ENCODE peak calls at places on chromosomes 13 and 19, in ten cellular contexts. One of them, this sample, is unnamed.

GRCh38 chr13:55893541-55893940 is 1247.2 kb upstream of the PRR20A start:
- DNase-seq in glutamatergic neuron: no peak
- DNase-seq in CD8-positive, alpha-beta T cell: no peak
- DNase-seq in T-helper 17 cell: no peak
- DNase-seq in prostate gland: no peak
- DNase-seq in occipital lobe: no peak
- DNase-seq in NCI-H1105 treated with DMSO at 0.1 percent for 48 hours: no peak
- DNase-seq in ACHN: no peak
- DNase-seq in activated naive CD8-positive, alpha-beta T cell treated with anti-CD3 and anti-CD28 coated beads for 36 hours: no peak
- DNase-seq in AG09319: no peak
- DNase-seq in this sample: no peak

GRCh38 chr19:1324792-1325567 is 39.3 kb downstream of the EFNA2 start:
- DNase-seq in glutamatergic neuron: peak; percentile 84
- DNase-seq in CD8-positive, alpha-beta T cell: peak; percentile 4
- DNase-seq in T-helper 17 cell: no peak
- DNase-seq in prostate gland: no peak
- DNase-seq in occipital lobe: no peak
- DNase-seq in NCI-H1105 treated with DMSO at 0.1 percent for 48 hours: peak; percentile 55
- DNase-seq in ACHN: peak; percentile 68
- DNase-seq in activated naive CD8-positive, alpha-beta T cell treated with anti-CD3 and anti-CD28 coated beads for 36 hours: peak; percentile 67
- DNase-seq in AG09319: peak; percentile 15
- DNase-seq in this sample: peak; percentile 83

GRCh38 chr19:42140125-42140754 is 8.0 kb upstream of the POU2F2 start:
- DNase-seq in glutamatergic neuron: no peak
- DNase-seq in CD8-positive, alpha-beta T cell: no peak
- DNase-seq in T-helper 17 cell: no peak
- DNase-seq in prostate gland: no peak
- DNase-seq in occipital lobe: no peak
- DNase-seq in NCI-H1105 treated with DMSO at 0.1 percent for 48 hours: no peak
- DNase-seq in ACHN: peak; percentile 64
- DNase-seq in activated naive CD8-positive, alpha-beta T cell treated with anti-CD3 and anti-CD28 coated beads for 36 hours: peak; percentile 51
- DNase-seq in AG09319: no peak
- DNase-seq in this sample: peak; percentile 83

GRCh38 chr13:24083141-24083540 is 77.4 kb upstream of the SPATA13 start:
- DNase-seq in glutamatergic neuron: no peak
- DNase-seq in CD8-positive, alpha-beta T cell: no peak
- DNase-seq in T-helper 17 cell: no peak
- DNase-seq in prostate gland: no peak
- DNase-seq in occipital lobe: no peak
- DNase-seq in NCI-H1105 treated with DMSO at 0.1 percent for 48 hours: no peak
- DNase-seq in ACHN: no peak
- DNase-seq in activated naive CD8-positive, alpha-beta T cell treated with anti-CD3 and anti-CD28 coated beads for 36 hours: no peak
- DNase-seq in AG09319: no peak
- DNase-seq in this sample: no peak

GRCh38 chr19:12365094-12365371 is 450 bp downstream of the ZNF442 start:
- DNase-seq in glutamatergic neuron: no peak
- DNase-seq in CD8-positive, alpha-beta T cell: no peak
- DNase-seq in T-helper 17 cell: no peak
- DNase-seq in prostate gland: peak; percentile 10
- DNase-seq in occipital lobe: peak; percentile 36
- DNase-seq in NCI-H1105 treated with DMSO at 0.1 percent for 48 hours: no peak
- DNase-seq in ACHN: no peak
- DNase-seq in activated naive CD8-positive, alpha-beta T cell treated with anti-CD3 and anti-CD28 coated beads for 36 hours: no peak
- DNase-seq in AG09319: no peak
- DNase-seq in this sample: no peak

GRCh38 chr13:28429685-28430290 is 65.1 kb downstream of the FLT1 start:
- DNase-seq in glutamatergic neuron: no peak
- DNase-seq in CD8-positive, alpha-beta T cell: no peak
- DNase-seq in T-helper 17 cell: no peak
- DNase-seq in prostate gland: no peak
- DNase-seq in occipital lobe: no peak
- DNase-seq in NCI-H1105 treated with DMSO at 0.1 percent for 48 hours: no peak
- DNase-seq in ACHN: no peak
- DNase-seq in activated naive CD8-positive, alpha-beta T cell treated with anti-CD3 and anti-CD28 coated beads for 36 hours: no peak
- DNase-seq in AG09319: no peak
- DNase-seq in this sample: no peak

GRCh38 chr19:18157465-18158063 is 4.6 kb downstream of the PIK3R2 start:
- DNase-seq in glutamatergic neuron: peak; percentile 56
- DNase-seq in CD8-positive, alpha-beta T cell: no peak
- DNase-seq in T-helper 17 cell: no peak
- DNase-seq in prostate gland: peak; percentile 72
- DNase-seq in occipital lobe: peak; percentile 52
- DNase-seq in NCI-H1105 treated with DMSO at 0.1 percent for 48 hours: peak; percentile 96
- DNase-seq in ACHN: no peak
- DNase-seq in activated naive CD8-positive, alpha-beta T cell treated with anti-CD3 and anti-CD28 coated beads for 36 hours: no peak
- DNase-seq in AG09319: no peak
- DNase-seq in this sample: no peak

GRCh38 chr13:112007191-112007590 is 59.8 kb upstream of the SOX1 start:
- DNase-seq in glutamatergic neuron: no peak
- DNase-seq in CD8-positive, alpha-beta T cell: no peak
- DNase-seq in T-helper 17 cell: no peak
- DNase-seq in prostate gland: no peak
- DNase-seq in occipital lobe: no peak
- DNase-seq in NCI-H1105 treated with DMSO at 0.1 percent for 48 hours: no peak
- DNase-seq in ACHN: no peak
- DNase-seq in activated naive CD8-positive, alpha-beta T cell treated with anti-CD3 and anti-CD28 coated beads for 36 hours: no peak
- DNase-seq in AG09319: no peak
- DNase-seq in this sample: no peak

GRCh38 chr19:45729774-45730388 is 815 bp downstream of the FBXO46 start:
- DNase-seq in glutamatergic neuron: no peak
- DNase-seq in CD8-positive, alpha-beta T cell: no peak
- DNase-seq in T-helper 17 cell: no peak
- DNase-seq in prostate gland: no peak
- DNase-seq in occipital lobe: no peak
- DNase-seq in NCI-H1105 treated with DMSO at 0.1 percent for 48 hours: peak; percentile 7
- DNase-seq in ACHN: peak; percentile 9
- DNase-seq in activated naive CD8-positive, alpha-beta T cell treated with anti-CD3 and anti-CD28 coated beads for 36 hours: peak; percentile 17
- DNase-seq in AG09319: no peak
- DNase-seq in this sample: no peak

GRCh38 chr19:19170053-19170945 is at the start of gene MEF2B:
- DNase-seq in glutamatergic neuron: peak; percentile 89
- DNase-seq in CD8-positive, alpha-beta T cell: peak; percentile 58
- DNase-seq in T-helper 17 cell: peak; percentile 66
- DNase-seq in prostate gland: peak; percentile 65
- DNase-seq in occipital lobe: no peak
- DNase-seq in NCI-H1105 treated with DMSO at 0.1 percent for 48 hours: peak; percentile 68
- DNase-seq in ACHN: peak; percentile 53
- DNase-seq in activated naive CD8-positive, alpha-beta T cell treated with anti-CD3 and anti-CD28 coated beads for 36 hours: peak; percentile 86
- DNase-seq in AG09319: no peak
- DNase-seq in this sample: peak; percentile 85

GRCh38 chr13:68027311-68027710 is 797.2 kb upstream of the PCDH9 start:
- DNase-seq in glutamatergic neuron: no peak
- DNase-seq in CD8-positive, alpha-beta T cell: no peak
- DNase-seq in T-helper 17 cell: no peak
- DNase-seq in prostate gland: no peak
- DNase-seq in occipital lobe: no peak
- DNase-seq in NCI-H1105 treated with DMSO at 0.1 percent for 48 hours: peak; percentile 4
- DNase-seq in ACHN: no peak
- DNase-seq in activated naive CD8-positive, alpha-beta T cell treated with anti-CD3 and anti-CD28 coated beads for 36 hours: no peak
- DNase-seq in AG09319: no peak
- DNase-seq in this sample: no peak

GRCh38 chr13:72259528-72259927 is 392.5 kb upstream of the DACH1 start:
- DNase-seq in glutamatergic neuron: no peak
- DNase-seq in CD8-positive, alpha-beta T cell: no peak
- DNase-seq in T-helper 17 cell: no peak
- DNase-seq in prostate gland: no peak
- DNase-seq in occipital lobe: no peak
- DNase-seq in NCI-H1105 treated with DMSO at 0.1 percent for 48 hours: no peak
- DNase-seq in ACHN: no peak
- DNase-seq in activated naive CD8-positive, alpha-beta T cell treated with anti-CD3 and anti-CD28 coated beads for 36 hours: no peak
- DNase-seq in AG09319: no peak
- DNase-seq in this sample: no peak

GRCh38 chr19:2253106-2254051 is 2.8 kb downstream of the JSRP1 start:
- DNase-seq in glutamatergic neuron: peak; percentile 37
- DNase-seq in CD8-positive, alpha-beta T cell: peak; percentile 44
- DNase-seq in T-helper 17 cell: no peak
- DNase-seq in prostate gland: no peak
- DNase-seq in occipital lobe: no peak
- DNase-seq in NCI-H1105 treated with DMSO at 0.1 percent for 48 hours: no peak
- DNase-seq in ACHN: no peak
- DNase-seq in activated naive CD8-positive, alpha-beta T cell treated with anti-CD3 and anti-CD28 coated beads for 36 hours: peak; percentile 57
- DNase-seq in AG09319: no peak
- DNase-seq in this sample: peak; percentile 14

GRCh38 chr19:15123900-15124299 is 16.7 kb downstream of the SYDE1 start:
- DNase-seq in glutamatergic neuron: peak; percentile 34
- DNase-seq in CD8-positive, alpha-beta T cell: no peak
- DNase-seq in T-helper 17 cell: no peak
- DNase-seq in prostate gland: peak; percentile 28
- DNase-seq in occipital lobe: peak; percentile 53
- DNase-seq in NCI-H1105 treated with DMSO at 0.1 percent for 48 hours: peak; percentile 52
- DNase-seq in ACHN: no peak
- DNase-seq in activated naive CD8-positive, alpha-beta T cell treated with anti-CD3 and anti-CD28 coated beads for 36 hours: no peak
- DNase-seq in AG09319: no peak
- DNase-seq in this sample: peak; percentile 79

GRCh38 chr13:21243045-21243842 is 66.8 kb downstream of the MRPL57 start:
- DNase-seq in glutamatergic neuron: no peak
- DNase-seq in CD8-positive, alpha-beta T cell: no peak
- DNase-seq in T-helper 17 cell: no peak
- DNase-seq in prostate gland: peak; percentile 26
- DNase-seq in occipital lobe: no peak
- DNase-seq in NCI-H1105 treated with DMSO at 0.1 percent for 48 hours: peak; percentile 4
- DNase-seq in ACHN: no peak
- DNase-seq in activated naive CD8-positive, alpha-beta T cell treated with anti-CD3 and anti-CD28 coated beads for 36 hours: no peak
- DNase-seq in AG09319: no peak
- DNase-seq in this sample: no peak

GRCh38 chr13:66805657-66806056 is 424.5 kb downstream of the PCDH9 start:
- DNase-seq in glutamatergic neuron: no peak
- DNase-seq in CD8-positive, alpha-beta T cell: no peak
- DNase-seq in T-helper 17 cell: no peak
- DNase-seq in prostate gland: no peak
- DNase-seq in occipital lobe: no peak
- DNase-seq in NCI-H1105 treated with DMSO at 0.1 percent for 48 hours: peak; percentile 45
- DNase-seq in ACHN: no peak
- DNase-seq in activated naive CD8-positive, alpha-beta T cell treated with anti-CD3 and anti-CD28 coated beads for 36 hours: no peak
- DNase-seq in AG09319: no peak
- DNase-seq in this sample: peak; percentile 24

GRCh38 chr19:35236638-35237400 is 8.3 kb upstream of the FAM187B start:
- DNase-seq in glutamatergic neuron: no peak
- DNase-seq in CD8-positive, alpha-beta T cell: no peak
- DNase-seq in T-helper 17 cell: no peak
- DNase-seq in prostate gland: no peak
- DNase-seq in occipital lobe: no peak
- DNase-seq in NCI-H1105 treated with DMSO at 0.1 percent for 48 hours: no peak
- DNase-seq in ACHN: no peak
- DNase-seq in activated naive CD8-positive, alpha-beta T cell treated with anti-CD3 and anti-CD28 coated beads for 36 hours: no peak
- DNase-seq in AG09319: no peak
- DNase-seq in this sample: no peak

GRCh38 chr19:12163841-12164240 is 945 bp downstream of the ZNF136 start:
- DNase-seq in glutamatergic neuron: no peak
- DNase-seq in CD8-positive, alpha-beta T cell: no peak
- DNase-seq in T-helper 17 cell: no peak
- DNase-seq in prostate gland: no peak
- DNase-seq in occipital lobe: no peak
- DNase-seq in NCI-H1105 treated with DMSO at 0.1 percent for 48 hours: no peak
- DNase-seq in ACHN: peak; percentile 0
- DNase-seq in activated naive CD8-positive, alpha-beta T cell treated with anti-CD3 and anti-CD28 coated beads for 36 hours: no peak
- DNase-seq in AG09319: no peak
- DNase-seq in this sample: no peak

GRCh38 chr13:112837371-112838037 is 131.5 kb upstream of the MCF2L start:
- DNase-seq in glutamatergic neuron: no peak
- DNase-seq in CD8-positive, alpha-beta T cell: no peak
- DNase-seq in T-helper 17 cell: no peak
- DNase-seq in prostate gland: no peak
- DNase-seq in occipital lobe: peak; percentile 33
- DNase-seq in NCI-H1105 treated with DMSO at 0.1 percent for 48 hours: peak; percentile 10
- DNase-seq in ACHN: no peak
- DNase-seq in activated naive CD8-positive, alpha-beta T cell treated with anti-CD3 and anti-CD28 coated beads for 36 hours: no peak
- DNase-seq in AG09319: no peak
- DNase-seq in this sample: peak; percentile 47

GRCh38 chr13:84279166-84279565 is 396.9 kb upstream of the SLITRK1 start:
- DNase-seq in glutamatergic neuron: no peak
- DNase-seq in CD8-positive, alpha-beta T cell: no peak
- DNase-seq in T-helper 17 cell: no peak
- DNase-seq in prostate gland: no peak
- DNase-seq in occipital lobe: no peak
- DNase-seq in NCI-H1105 treated with DMSO at 0.1 percent for 48 hours: no peak
- DNase-seq in ACHN: no peak
- DNase-seq in activated naive CD8-positive, alpha-beta T cell treated with anti-CD3 and anti-CD28 coated beads for 36 hours: no peak
- DNase-seq in AG09319: no peak
- DNase-seq in this sample: no peak

GRCh38 chr13:58611117-58611516 is 979.6 kb downstream of the PCDH17 start:
- DNase-seq in glutamatergic neuron: no peak
- DNase-seq in CD8-positive, alpha-beta T cell: no peak
- DNase-seq in T-helper 17 cell: no peak
- DNase-seq in prostate gland: no peak
- DNase-seq in occipital lobe: no peak
- DNase-seq in NCI-H1105 treated with DMSO at 0.1 percent for 48 hours: no peak
- DNase-seq in ACHN: no peak
- DNase-seq in activated naive CD8-positive, alpha-beta T cell treated with anti-CD3 and anti-CD28 coated beads for 36 hours: no peak
- DNase-seq in AG09319: no peak
- DNase-seq in this sample: no peak

GRCh38 chr13:24456396-24456795 is 56.2 kb downstream of the PARP4 start:
- DNase-seq in glutamatergic neuron: no peak
- DNase-seq in CD8-positive, alpha-beta T cell: no peak
- DNase-seq in T-helper 17 cell: no peak
- DNase-seq in prostate gland: no peak
- DNase-seq in occipital lobe: no peak
- DNase-seq in NCI-H1105 treated with DMSO at 0.1 percent for 48 hours: no peak
- DNase-seq in ACHN: no peak
- DNase-seq in activated naive CD8-positive, alpha-beta T cell treated with anti-CD3 and anti-CD28 coated beads for 36 hours: no peak
- DNase-seq in AG09319: no peak
- DNase-seq in this sample: no peak

GRCh38 chr13:96450635-96451034 is 360.7 kb downstream of the HS6ST3 start:
- DNase-seq in glutamatergic neuron: no peak
- DNase-seq in CD8-positive, alpha-beta T cell: no peak
- DNase-seq in T-helper 17 cell: no peak
- DNase-seq in prostate gland: no peak
- DNase-seq in occipital lobe: no peak
- DNase-seq in NCI-H1105 treated with DMSO at 0.1 percent for 48 hours: no peak
- DNase-seq in ACHN: no peak
- DNase-seq in activated naive CD8-positive, alpha-beta T cell treated with anti-CD3 and anti-CD28 coated beads for 36 hours: no peak
- DNase-seq in AG09319: no peak
- DNase-seq in this sample: no peak

GRCh38 chr19:15332311-15332996 is at the start of gene BRD4:
- DNase-seq in glutamatergic neuron: peak; percentile 82
- DNase-seq in CD8-positive, alpha-beta T cell: peak; percentile 67
- DNase-seq in T-helper 17 cell: peak; percentile 75
- DNase-seq in prostate gland: peak; percentile 51
- DNase-seq in occipital lobe: peak; percentile 48
- DNase-seq in NCI-H1105 treated with DMSO at 0.1 percent for 48 hours: peak; percentile 42
- DNase-seq in ACHN: peak; percentile 62
- DNase-seq in activated naive CD8-positive, alpha-beta T cell treated with anti-CD3 and anti-CD28 coated beads for 36 hours: peak; percentile 89
- DNase-seq in AG09319: no peak
- DNase-seq in this sample: peak; percentile 90

GRCh38 chr13:82758056-82758455 is 1124.2 kb downstream of the SLITRK1 start:
- DNase-seq in glutamatergic neuron: no peak
- DNase-seq in CD8-positive, alpha-beta T cell: no peak
- DNase-seq in T-helper 17 cell: no peak
- DNase-seq in prostate gland: no peak
- DNase-seq in occipital lobe: no peak
- DNase-seq in NCI-H1105 treated with DMSO at 0.1 percent for 48 hours: no peak
- DNase-seq in ACHN: peak; percentile 51
- DNase-seq in activated naive CD8-positive, alpha-beta T cell treated with anti-CD3 and anti-CD28 coated beads for 36 hours: no peak
- DNase-seq in AG09319: no peak
- DNase-seq in this sample: no peak

GRCh38 chr19:6261883-6262282 is 17.9 kb downstream of the MLLT1 start:
- DNase-seq in glutamatergic neuron: no peak
- DNase-seq in CD8-positive, alpha-beta T cell: no peak
- DNase-seq in T-helper 17 cell: no peak
- DNase-seq in prostate gland: no peak
- DNase-seq in occipital lobe: no peak
- DNase-seq in NCI-H1105 treated with DMSO at 0.1 percent for 48 hours: no peak
- DNase-seq in ACHN: no peak
- DNase-seq in activated naive CD8-positive, alpha-beta T cell treated with anti-CD3 and anti-CD28 coated beads for 36 hours: no peak
- DNase-seq in AG09319: no peak
- DNase-seq in this sample: no peak

GRCh38 chr13:97205971-97206370 is 16.2 kb upstream of the MBNL2 start:
- DNase-seq in glutamatergic neuron: no peak
- DNase-seq in CD8-positive, alpha-beta T cell: no peak
- DNase-seq in T-helper 17 cell: no peak
- DNase-seq in prostate gland: no peak
- DNase-seq in occipital lobe: no peak
- DNase-seq in NCI-H1105 treated with DMSO at 0.1 percent for 48 hours: no peak
- DNase-seq in ACHN: no peak
- DNase-seq in activated naive CD8-positive, alpha-beta T cell treated with anti-CD3 and anti-CD28 coated beads for 36 hours: no peak
- DNase-seq in AG09319: no peak
- DNase-seq in this sample: no peak

GRCh38 chr13:27960362-27961226 is 8.5 kb downstream of the CDX2 start:
- DNase-seq in glutamatergic neuron: peak; percentile 75
- DNase-seq in CD8-positive, alpha-beta T cell: no peak
- DNase-seq in T-helper 17 cell: no peak
- DNase-seq in prostate gland: peak; percentile 32
- DNase-seq in occipital lobe: no peak
- DNase-seq in NCI-H1105 treated with DMSO at 0.1 percent for 48 hours: no peak
- DNase-seq in ACHN: peak; percentile 77
- DNase-seq in activated naive CD8-positive, alpha-beta T cell treated with anti-CD3 and anti-CD28 coated beads for 36 hours: peak; percentile 55
- DNase-seq in AG09319: no peak
- DNase-seq in this sample: peak; percentile 69

This sample was measured in right cardiac atrium.